ENCODE peak calls at places on chromosome 20, in seven cellular contexts. D is stimulated activated CD4-positive, alpha-beta T cell treated with anti-CD3 and anti-CD28 coated beads, Interleukin-2, amount 100 ng/mL, for 48 hours; P is cerebellar nuclear complex; G is H54; Z is islet precursor cell; B is astrocyte; M is activated T-cell treated with anti-CD3 and anti-CD28 coated beads for 4 hours. E is an unnamed sample.

GRCh38 chr20:44785768-44786167 is 24.6 kb downstream of the RIMS4 start:
- DNase-seq in Z (peak), B (no peak), M (no peak), P (no peak), G (no peak), D (no peak), E (peak)

GRCh38 chr20:48131581-48131980 is 346.3 kb upstream of the SULF2 start:
- DNase-seq in P (no peak), Z (no peak), M (no peak), D (no peak), G (no peak), B (peak), E (no peak)

GRCh38 chr20:16666272-16666671 is 63.6 kb upstream of the SNRPB2 start:
- DNase-seq in M (no peak), B (no peak), P (no peak), G (no peak), Z (no peak), D (no peak), E (peak)

GRCh38 chr20:47031821-47032220 is 137.2 kb downstream of the EYA2 start:
- DNase-seq in B (no peak), M (no peak), P (no peak), Z (peak), D (no peak), G (no peak), E (no peak)

GRCh38 chr20:32796383-32797159 is 23.2 kb upstream of the MAPRE1 start:
- DNase-seq in M (no peak), D (no peak), B (no peak), G (no peak), P (no peak), Z (no peak), E (no peak)

GRCh38 chr20:57509665-57510237 is 15.2 kb downstream of the CTCFL start:
- DNase-seq in P (no peak), Z (peak), B (no peak), M (no peak), G (peak), D (no peak), E (peak)

GRCh38 chr20:10686356-10687169 is 12.8 kb upstream of the JAG1 start:
- DNase-seq in Z (no peak), D (no peak), M (no peak), B (no peak), P (no peak), G (no peak), E (no peak)

GRCh38 chr20:13453367-13453766 is 185.4 kb downstream of the TASP1 start:
- DNase-seq in G (no peak), B (no peak), P (no peak), Z (no peak), M (no peak), D (no peak), E (no peak)

GRCh38 chr20:52619101-52619500 is 353.1 kb upstream of the TSHZ2 start:
- DNase-seq in G (no peak), D (no peak), M (no peak), Z (no peak), B (no peak), P (no peak), E (no peak)

GRCh38 chr20:53631909-53632662 is 38.4 kb upstream of the ZNF217 start:
- DNase-seq in B (no peak), M (no peak), G (no peak), Z (peak), P (no peak), D (no peak), E (no peak)

GRCh38 chr20:39225978-39226377 is 263.8 kb downstream of the DHX35 start:
- DNase-seq in Z (peak), B (no peak), D (no peak), M (no peak), P (no peak), G (no peak), E (no peak)

GRCh38 chr20:15171016-15171415 is 833.6 kb upstream of the FLRT3 start:
- DNase-seq in P (no peak), G (no peak), Z (no peak), M (no peak), D (no peak), B (no peak), E (no peak)

GRCh38 chr20:4961746-4962145 is 39.6 kb downstream of the SLC23A2 start:
- DNase-seq in M (no peak), B (peak), D (no peak), P (no peak), Z (no peak), G (no peak), E (no peak)

GRCh38 chr20:18004389-18005031 is 35.7 kb downstream of the MGME1 start:
- DNase-seq in Z (peak), B (peak), G (no peak), D (no peak), M (no peak), P (no peak), E (no peak)

GRCh38 chr20:21202284-21202683 is 76.4 kb downstream of the KIZ start:
- DNase-seq in P (no peak), Z (no peak), D (no peak), G (peak), M (no peak), B (peak), E (no peak)

GRCh38 chr20:57391439-57392129 is 388 bp downstream of the RBM38 start:
- DNase-seq in P (no peak), M (no peak), G (peak), Z (no peak), D (peak), B (no peak), E (peak)

GRCh38 chr20:24993337-24994185 is 1.0 kb upstream of the APMAP start:
- DNase-seq in G (peak), D (no peak), Z (no peak), M (no peak), B (peak), P (peak), E (no peak)

GRCh38 chr20:3238616-3239025 is 369 bp downstream of the SLC4A11 start:
- DNase-seq in G (peak), Z (no peak), M (peak), D (peak), P (no peak), B (no peak), E (peak)

GRCh38 chr20:33648396-33649004 is 13.6 kb upstream of the C20orf144 start:
- DNase-seq in P (no peak), Z (no peak), M (no peak), G (no peak), B (no peak), D (no peak), E (no peak)

GRCh38 chr20:45934046-45934586 is 367 bp upstream of the PCIF1 start:
- DNase-seq in P (peak), B (peak), M (no peak), Z (no peak), D (peak), G (peak), E (peak)

GRCh38 chr20:5080384-5080877 is 39.3 kb downstream of the PCNA start:
- DNase-seq in Z (no peak), D (no peak), P (no peak), G (no peak), B (no peak), M (no peak), E (no peak)